ENCODE peak calls at places on chromosomes 12 and 14, in six cellular contexts. F, B, N, D, A and Y are unnamed samples.

GRCh38 chr12:77577756-77578155 is 252.9 kb upstream of the NAV3 start:
- DNase-seq in D (peak; percentile 1), B (no peak), A (no peak), N (no peak), F (no peak), Y (no peak)

GRCh38 chr12:119668315-119668651 is 350 bp downstream of the PRKAB1 start:
- DNase-seq in A (no peak), F (no peak), B (no peak), N (no peak), D (peak; percentile 28), Y (peak; percentile 33)

GRCh38 chr12:124053855-124054254 is 80.8 kb downstream of the ZNF664 start:
- DNase-seq in B (no peak), F (no peak), A (no peak), N (peak; percentile 57), D (peak; percentile 90), Y (peak; percentile 66)

GRCh38 chr12:111767362-111768158 is 827 bp downstream of the ALDH2 start:
- DNase-seq in D (peak; percentile 23), F (no peak), B (no peak), N (no peak), A (no peak), Y (peak; percentile 9)

GRCh38 chr12:49138587-49138986 is 7.4 kb upstream of the TUBA1B start:
- DNase-seq in F (no peak), N (no peak), A (no peak), B (no peak), D (peak; percentile 16), Y (no peak)

GRCh38 chr14:28779416-28779941 is 12.9 kb downstream of the FOXG1 start:
- DNase-seq in B (no peak), N (no peak), A (no peak), F (no peak), D (no peak), Y (no peak)

GRCh38 chr12:47397664-47398281 is 308.1 kb downstream of the RPAP3 start:
- DNase-seq in A (peak; percentile 40), D (peak; percentile 89), N (no peak), B (no peak), F (peak; percentile 30), Y (peak; percentile 79)

GRCh38 chr12:49054524-49054923 is 6.1 kb downstream of the KMT2D start:
- DNase-seq in F (no peak), D (no peak), N (peak; percentile 8), B (no peak), A (no peak), Y (no peak)

GRCh38 chr14:103127861-103128598 is 4.8 kb downstream of the TNFAIP2 start:
- DNase-seq in N (peak; percentile 28), B (peak; percentile 24), D (no peak), F (no peak), A (no peak), Y (no peak)

GRCh38 chr12:103586791-103587370 is at the start of gene STAB2:
- DNase-seq in B (no peak), F (no peak), A (no peak), N (no peak), D (no peak), Y (no peak)

GRCh38 chr14:51323492-51323891 is 83.4 kb downstream of the TMX1 start:
- DNase-seq in A (no peak), B (no peak), N (no peak), D (no peak), F (no peak), Y (no peak)

GRCh38 chr12:7107181-7108041 is 1.6 kb downstream of the C1RL start:
- DNase-seq in N (no peak), B (no peak), A (no peak), F (no peak), D (peak; percentile 41), Y (peak; percentile 11)

GRCh38 chr12:112161711-112162110 is 36.4 kb downstream of the TRAFD1 start:
- DNase-seq in B (no peak), D (peak; percentile 60), N (no peak), A (no peak), F (no peak), Y (no peak)

GRCh38 chr14:96066976-96067375 is 27.8 kb downstream of the C14orf132 start:
- DNase-seq in N (no peak), F (no peak), B (no peak), D (no peak), A (no peak), Y (no peak)

GRCh38 chr12:54390668-54391551 is 6.4 kb upstream of the ZNF385A start:
- DNase-seq in N (no peak), D (peak; percentile 23), B (peak; percentile 47), F (peak; percentile 71), A (peak; percentile 72), Y (no peak)
- H3K4me3 ChIP-seq in N (peak overlapping the region; percentile 37), D (peak overlapping the region; percentile 50), B (peak overlapping the region; percentile 47), F (peak overlapping the region; percentile 58), A (peak overlapping the region; percentile 50), Y (no peak overlapping the region)

GRCh38 chr14:74841230-74842207 is 34.4 kb downstream of the PROX2 start:
- DNase-seq in A (no peak), F (no peak), D (no peak), B (no peak), N (no peak), Y (no peak)
- H3K4me3 ChIP-seq in A (no peak overlapping the region), F (no peak overlapping the region), D (no peak overlapping the region), B (no peak overlapping the region), N (no peak overlapping the region), Y (no peak overlapping the region)

DNA sequence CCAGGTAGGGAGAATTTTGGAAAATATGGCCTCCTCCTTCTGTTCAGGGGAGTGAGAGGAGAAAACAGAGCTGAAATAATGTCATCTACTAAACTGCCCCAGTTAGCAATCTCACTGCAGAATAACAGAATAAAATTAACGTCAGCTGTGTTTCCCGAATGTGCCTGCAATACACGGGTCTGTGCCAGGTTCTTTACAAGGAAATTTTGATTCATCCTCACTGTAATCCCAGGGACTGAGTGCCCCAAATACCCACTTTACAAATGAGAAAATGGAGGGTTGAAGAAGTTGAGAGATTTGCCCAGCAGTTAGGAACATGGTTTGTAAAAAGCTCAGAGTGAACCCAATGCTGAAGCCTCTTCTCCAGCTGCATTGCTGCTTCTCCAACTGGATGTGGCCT is 21.3 kb upstream of the SERPINA6 start:
- DNase-seq in B (no peak), F (no peak), D (no peak), N (no peak), A (no peak), Y (peak; percentile 34)
- H3K4me3 ChIP-seq in B (no peak overlapping the region), F (no peak overlapping the region), D (no peak overlapping the region), N (no peak overlapping the region), A (no peak overlapping the region), Y (no peak overlapping the region)

DNA sequence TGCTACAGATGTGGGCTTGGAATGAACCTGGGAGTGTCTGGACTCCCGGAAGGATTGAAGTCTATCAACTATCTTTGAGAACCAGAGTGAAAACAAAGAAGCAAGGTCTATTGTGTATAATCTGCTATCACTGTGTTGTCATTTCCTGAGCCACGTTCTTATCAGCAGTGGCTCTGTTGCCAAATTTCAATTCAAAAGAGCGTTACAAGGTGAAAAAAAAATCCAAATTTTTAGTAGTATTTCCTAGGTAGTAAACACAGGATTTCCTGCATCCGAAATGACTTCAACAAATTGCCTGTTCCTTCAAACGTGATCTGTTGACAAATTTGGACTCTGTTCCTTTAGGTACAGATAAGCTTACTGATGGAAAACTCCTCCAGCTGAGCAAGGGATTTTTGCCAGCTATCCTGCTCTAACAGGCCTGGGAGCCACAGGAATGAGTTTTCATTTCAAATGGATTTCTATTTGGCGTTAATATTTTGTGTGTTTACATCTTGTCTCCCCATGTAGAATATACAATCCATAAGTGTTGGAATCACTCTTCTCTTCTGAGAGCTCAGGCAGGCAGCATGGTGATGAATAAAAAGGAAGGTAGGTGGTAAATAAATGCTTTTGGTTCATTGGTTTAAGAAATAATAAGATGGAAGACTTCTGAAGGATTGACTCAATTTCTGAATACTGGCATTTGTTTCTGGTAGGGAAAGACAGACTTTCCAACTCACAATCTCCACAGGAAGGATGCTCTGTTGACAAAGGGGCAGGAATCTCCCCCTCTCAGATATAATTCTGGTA is 58.5 kb downstream of the GPR135 start:
- DNase-seq in N (no peak), B (no peak), D (peak; percentile 58), F (no peak), A (no peak), Y (no peak)
- H3K4me3 ChIP-seq in N (no peak overlapping the region), B (no peak overlapping the region), D (no peak overlapping the region), F (no peak overlapping the region), A (no peak overlapping the region), Y (no peak overlapping the region)

DNA sequence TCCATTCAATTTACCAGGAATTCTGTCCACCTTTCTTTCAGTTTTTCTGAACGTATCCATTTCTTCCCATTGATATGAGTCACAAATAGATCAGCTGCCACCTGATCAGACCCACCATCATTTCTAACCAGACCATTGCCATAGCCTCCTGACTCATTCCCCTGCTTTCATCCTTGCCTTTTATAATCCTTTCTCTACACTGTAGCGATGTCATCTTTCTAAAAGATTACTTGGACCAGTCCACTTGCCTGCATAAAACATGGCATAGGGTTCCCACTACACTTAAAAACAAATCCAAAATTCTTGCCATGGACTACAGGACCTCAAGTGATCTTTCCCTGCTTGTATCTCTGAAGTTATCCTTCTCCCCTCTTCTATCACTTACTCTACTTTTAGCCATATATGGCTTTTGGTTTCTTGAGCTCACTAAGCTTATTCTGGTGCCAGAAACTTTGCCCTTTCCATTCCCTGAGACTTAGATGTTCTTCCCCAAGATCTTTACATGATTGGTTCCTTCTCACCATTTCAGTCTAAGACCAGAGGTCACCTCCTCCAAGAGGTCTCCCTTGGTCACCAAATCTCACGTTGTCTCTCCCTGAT is 149.5 kb upstream of the KRR1 start:
- DNase-seq in D (peak; percentile 51), N (no peak), F (no peak), B (no peak), A (no peak), Y (no peak)
- H3K4me3 ChIP-seq in D (no peak overlapping the region), N (no peak overlapping the region), F (no peak overlapping the region), B (no peak overlapping the region), A (no peak overlapping the region), Y (no peak overlapping the region)

DNA sequence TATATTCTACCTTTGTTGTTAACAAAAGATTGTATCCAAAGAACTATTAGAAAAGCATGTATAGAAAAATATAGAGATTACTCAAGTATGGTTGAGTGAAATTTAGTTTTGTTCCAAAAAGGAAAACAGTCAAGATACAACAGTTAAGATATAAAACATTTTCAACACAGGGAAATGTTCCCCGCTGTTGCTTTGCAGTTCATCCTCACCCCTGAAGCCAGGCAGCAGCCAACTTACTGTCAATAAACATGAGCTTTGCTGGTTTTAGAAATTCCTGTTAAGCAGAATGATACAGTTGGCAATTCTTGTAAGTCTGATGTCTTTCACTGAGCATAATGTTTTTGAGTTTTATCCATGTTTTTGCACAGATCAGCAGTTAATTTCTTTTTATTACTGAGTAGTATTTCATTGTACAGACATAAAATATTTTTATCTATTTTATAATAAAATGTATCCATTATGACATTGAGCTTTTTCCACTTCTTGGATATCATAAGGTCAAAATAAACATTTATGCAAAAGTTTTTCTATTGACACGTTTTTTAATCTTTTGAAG is 1.2 kb upstream of the CLEC2B start:
- DNase-seq in A (no peak), B (no peak), D (peak; percentile 74), N (no peak), F (no peak), Y (no peak)
- H3K4me3 ChIP-seq in A (peak overlapping the region; percentile 68), B (peak overlapping the region; percentile 38), D (peak overlapping the region; percentile 51), N (peak overlapping the region; percentile 61), F (peak overlapping the region; percentile 75), Y (no peak overlapping the region)